ENCODE peak calls at places on chromosome 15, in nine cellular contexts. One of them, this sample, is unnamed.

GRCh38 chr15:26682765-26683164 is 90.1 kb downstream of the GABRB3 start:
- DNase-seq in fibroblast of lung: no peak
- DNase-seq in IMR-90: no peak
- DNase-seq in H1: no peak
- DNase-seq in transverse colon: no peak
- DNase-seq in astrocyte of the spinal cord: no peak
- DNase-seq in GM13977: no peak
- DNase-seq in A549: no peak
- DNase-seq in kidney: no peak
- DNase-seq in this sample: no peak

GRCh38 chr15:33242165-33242564 is 47.7 kb upstream of the FMN1 start:
- DNase-seq in fibroblast of lung: no peak
- DNase-seq in transverse colon: no peak
- DNase-seq in H1: no peak
- DNase-seq in GM13977: no peak
- DNase-seq in kidney: no peak
- DNase-seq in A549: peak
- DNase-seq in astrocyte of the spinal cord: peak
- DNase-seq in IMR-90: peak
- DNase-seq in this sample: no peak

GRCh38 chr15:91863621-91864255 is 10.2 kb downstream of the SLCO3A1 start:
- DNase-seq in IMR-90: no peak
- DNase-seq in astrocyte of the spinal cord: no peak
- DNase-seq in kidney: no peak
- DNase-seq in transverse colon: no peak
- DNase-seq in A549: no peak
- DNase-seq in GM13977: no peak
- DNase-seq in H1: no peak
- DNase-seq in fibroblast of lung: no peak
- DNase-seq in this sample: no peak

GRCh38 chr15:75347222-75348033 is 589 bp downstream of the NEIL1 start:
- DNase-seq in astrocyte of the spinal cord: no peak
- DNase-seq in IMR-90: no peak
- DNase-seq in H1: peak
- DNase-seq in fibroblast of lung: peak
- DNase-seq in GM13977: peak
- DNase-seq in A549: peak
- DNase-seq in transverse colon: peak
- DNase-seq in kidney: peak
- DNase-seq in this sample: peak

GRCh38 chr15:31215490-31216209 is 111.0 kb upstream of the KLF13 start:
- DNase-seq in transverse colon: peak
- DNase-seq in astrocyte of the spinal cord: peak
- DNase-seq in GM13977: peak
- DNase-seq in fibroblast of lung: peak
- DNase-seq in IMR-90: no peak
- DNase-seq in H1: peak
- DNase-seq in A549: peak
- DNase-seq in kidney: peak
- DNase-seq in this sample: peak

GRCh38 chr15:89115547-89115946 is 27.3 kb downstream of the ABHD2 start:
- DNase-seq in A549: no peak
- DNase-seq in kidney: no peak
- DNase-seq in fibroblast of lung: no peak
- DNase-seq in GM13977: no peak
- DNase-seq in astrocyte of the spinal cord: peak
- DNase-seq in H1: peak
- DNase-seq in IMR-90: no peak
- DNase-seq in transverse colon: peak
- DNase-seq in this sample: no peak

GRCh38 chr15:77739591-77740378 is 107.1 kb upstream of the LINGO1 start:
- DNase-seq in A549: no peak
- DNase-seq in GM13977: no peak
- DNase-seq in astrocyte of the spinal cord: no peak
- DNase-seq in kidney: no peak
- DNase-seq in transverse colon: no peak
- DNase-seq in H1: peak
- DNase-seq in fibroblast of lung: no peak
- DNase-seq in IMR-90: no peak
- DNase-seq in this sample: no peak

GRCh38 chr15:78910836-78911235 is 34.0 kb downstream of the CTSH start:
- DNase-seq in kidney: no peak
- DNase-seq in H1: no peak
- DNase-seq in transverse colon: no peak
- DNase-seq in GM13977: no peak
- DNase-seq in astrocyte of the spinal cord: no peak
- DNase-seq in fibroblast of lung: no peak
- DNase-seq in A549: no peak
- DNase-seq in IMR-90: no peak
- DNase-seq in this sample: no peak

GRCh38 chr15:81375461-81375860 is 1.4 kb upstream of the TMC3 start:
- DNase-seq in GM13977: no peak
- DNase-seq in fibroblast of lung: no peak
- DNase-seq in H1: no peak
- DNase-seq in IMR-90: no peak
- DNase-seq in kidney: no peak
- DNase-seq in A549: no peak
- DNase-seq in transverse colon: no peak
- DNase-seq in astrocyte of the spinal cord: no peak
- DNase-seq in this sample: no peak

GRCh38 chr15:69026355-69026754 is 11.9 kb downstream of the NOX5 start:
- DNase-seq in IMR-90: no peak
- DNase-seq in GM13977: no peak
- DNase-seq in H1: no peak
- DNase-seq in transverse colon: no peak
- DNase-seq in fibroblast of lung: no peak
- DNase-seq in A549: no peak
- DNase-seq in astrocyte of the spinal cord: no peak
- DNase-seq in kidney: no peak
- DNase-seq in this sample: no peak

GRCh38 chr15:78838480-78838879 is 27.2 kb upstream of the ADAMTS7 start:
- DNase-seq in A549: no peak
- DNase-seq in IMR-90: peak
- DNase-seq in fibroblast of lung: peak
- DNase-seq in GM13977: no peak
- DNase-seq in transverse colon: no peak
- DNase-seq in astrocyte of the spinal cord: no peak
- DNase-seq in H1: no peak
- DNase-seq in kidney: peak
- DNase-seq in this sample: no peak

GRCh38 chr15:70539409-70539808 is 223.9 kb downstream of the UACA start:
- DNase-seq in H1: no peak
- DNase-seq in GM13977: no peak
- DNase-seq in transverse colon: no peak
- DNase-seq in A549: no peak
- DNase-seq in fibroblast of lung: no peak
- DNase-seq in kidney: no peak
- DNase-seq in IMR-90: no peak
- DNase-seq in astrocyte of the spinal cord: no peak
- DNase-seq in this sample: no peak

GRCh38 chr15:92391640-92392039 is 2.0 kb upstream of the ST8SIA2 start:
- DNase-seq in A549: peak
- DNase-seq in GM13977: peak
- DNase-seq in H1: peak
- DNase-seq in kidney: no peak
- DNase-seq in astrocyte of the spinal cord: peak
- DNase-seq in transverse colon: no peak
- DNase-seq in fibroblast of lung: peak
- DNase-seq in IMR-90: peak
- DNase-seq in this sample: peak

GRCh38 chr15:37038036-37038715 is 62.2 kb downstream of the MEIS2 start:
- DNase-seq in IMR-90: peak
- DNase-seq in A549: no peak
- DNase-seq in GM13977: no peak
- DNase-seq in H1: no peak
- DNase-seq in transverse colon: no peak
- DNase-seq in kidney: no peak
- DNase-seq in astrocyte of the spinal cord: no peak
- DNase-seq in fibroblast of lung: peak
- DNase-seq in this sample: no peak

GRCh38 chr15:38069506-38069905 is 135.1 kb downstream of the TMCO5A start:
- DNase-seq in IMR-90: peak
- DNase-seq in H1: no peak
- DNase-seq in kidney: no peak
- DNase-seq in transverse colon: peak
- DNase-seq in astrocyte of the spinal cord: peak
- DNase-seq in A549: peak
- DNase-seq in fibroblast of lung: peak
- DNase-seq in GM13977: no peak
- DNase-seq in this sample: no peak

GRCh38 chr15:73927476-73928240 is 1.4 kb downstream of the LOXL1 start:
- DNase-seq in GM13977: peak
- DNase-seq in astrocyte of the spinal cord: peak
- DNase-seq in H1: peak
- DNase-seq in fibroblast of lung: peak
- DNase-seq in A549: peak
- DNase-seq in IMR-90: peak
- DNase-seq in transverse colon: peak
- DNase-seq in kidney: peak
- DNase-seq in this sample: peak
- TF ChIP-seq CTCF in GM13977: peak
- TF ChIP-seq CTCF in astrocyte of the spinal cord: peak
- TF ChIP-seq CTCF in H1: peak
- TF ChIP-seq CTCF in fibroblast of lung: peak
- TF ChIP-seq CTCF in A549: peak
- TF ChIP-seq CTCF in IMR-90: peak
- TF ChIP-seq CTCF in transverse colon: peak
- TF ChIP-seq CTCF in kidney: peak
- TF ChIP-seq CTCF in this sample: no peak

GRCh38 chr15:90291679-90292356 is 26.3 kb downstream of the NGRN start:
- DNase-seq in A549: peak
- DNase-seq in GM13977: peak
- DNase-seq in IMR-90: no peak
- DNase-seq in H1: no peak
- DNase-seq in kidney: no peak
- DNase-seq in astrocyte of the spinal cord: no peak
- DNase-seq in fibroblast of lung: no peak
- DNase-seq in transverse colon: peak
- DNase-seq in this sample: peak

GRCh38 chr15:90287096-90287495 is 21.6 kb downstream of the NGRN start:
- DNase-seq in astrocyte of the spinal cord: no peak
- DNase-seq in IMR-90: no peak
- DNase-seq in A549: no peak
- DNase-seq in GM13977: no peak
- DNase-seq in kidney: no peak
- DNase-seq in H1: no peak
- DNase-seq in transverse colon: no peak
- DNase-seq in fibroblast of lung: no peak
- DNase-seq in this sample: no peak

DNA sequence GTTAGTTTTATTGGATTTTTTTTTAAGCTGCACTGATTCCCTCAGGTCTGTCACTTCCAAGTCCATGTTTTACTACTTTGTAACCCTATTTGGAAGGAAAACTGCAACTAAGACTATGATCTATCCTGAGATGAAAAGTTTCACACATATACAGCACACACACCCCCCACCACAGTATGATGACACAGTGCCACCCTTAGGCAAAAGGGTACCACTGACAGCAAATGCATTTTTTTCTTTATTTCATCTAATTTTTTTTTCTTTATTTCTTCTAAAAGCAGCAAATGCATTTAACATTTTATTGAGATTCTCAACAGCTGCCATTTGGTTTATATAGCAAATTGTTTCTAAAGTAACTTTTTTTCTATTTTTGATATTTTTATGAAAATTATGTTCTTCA is 21.2 kb downstream of the NGRN start:
- DNase-seq in H1: no peak
- DNase-seq in fibroblast of lung: peak
- DNase-seq in A549: peak
- DNase-seq in IMR-90: peak
- DNase-seq in transverse colon: no peak
- DNase-seq in astrocyte of the spinal cord: peak
- DNase-seq in kidney: no peak
- DNase-seq in GM13977: peak
- DNase-seq in this sample: peak
- TF ChIP-seq CTCF in H1: peak
- TF ChIP-seq CTCF in fibroblast of lung: peak
- TF ChIP-seq CTCF in A549: peak
- TF ChIP-seq CTCF in IMR-90: peak
- TF ChIP-seq CTCF in transverse colon: peak
- TF ChIP-seq CTCF in astrocyte of the spinal cord: peak
- TF ChIP-seq CTCF in kidney: peak
- TF ChIP-seq CTCF in GM13977: peak
- TF ChIP-seq CTCF in this sample: peak

DNA sequence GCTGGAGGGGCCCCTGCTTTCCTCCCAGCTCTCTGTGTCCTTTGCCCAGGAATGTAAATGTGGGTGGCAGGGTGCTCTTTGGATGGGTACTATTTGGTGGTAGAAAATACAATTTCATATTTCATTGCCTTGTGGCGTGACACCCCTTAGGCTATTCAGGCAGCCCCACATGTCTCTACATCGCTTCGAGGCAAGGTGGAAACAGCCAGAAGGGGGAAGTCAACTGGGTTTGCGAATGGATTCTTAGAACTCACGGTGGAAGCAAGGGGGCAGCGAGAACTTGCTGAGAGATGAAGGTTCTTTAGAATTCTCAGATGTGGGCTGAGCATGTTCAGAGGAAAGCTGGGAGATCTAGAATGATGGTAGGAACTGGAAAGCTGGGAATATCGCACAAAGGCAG is 25.3 kb downstream of the PLA2G4D start:
- DNase-seq in transverse colon: no peak
- DNase-seq in H1: no peak
- DNase-seq in GM13977: no peak
- DNase-seq in astrocyte of the spinal cord: no peak
- DNase-seq in fibroblast of lung: no peak
- DNase-seq in kidney: no peak
- DNase-seq in IMR-90: no peak
- DNase-seq in A549: no peak
- DNase-seq in this sample: no peak
- TF ChIP-seq CTCF in transverse colon: no peak
- TF ChIP-seq CTCF in H1: peak
- TF ChIP-seq CTCF in GM13977: no peak
- TF ChIP-seq CTCF in astrocyte of the spinal cord: no peak
- TF ChIP-seq CTCF in fibroblast of lung: no peak
- TF ChIP-seq CTCF in kidney: no peak
- TF ChIP-seq CTCF in IMR-90: no peak
- TF ChIP-seq CTCF in A549: no peak
- TF ChIP-seq CTCF in this sample: no peak

DNA sequence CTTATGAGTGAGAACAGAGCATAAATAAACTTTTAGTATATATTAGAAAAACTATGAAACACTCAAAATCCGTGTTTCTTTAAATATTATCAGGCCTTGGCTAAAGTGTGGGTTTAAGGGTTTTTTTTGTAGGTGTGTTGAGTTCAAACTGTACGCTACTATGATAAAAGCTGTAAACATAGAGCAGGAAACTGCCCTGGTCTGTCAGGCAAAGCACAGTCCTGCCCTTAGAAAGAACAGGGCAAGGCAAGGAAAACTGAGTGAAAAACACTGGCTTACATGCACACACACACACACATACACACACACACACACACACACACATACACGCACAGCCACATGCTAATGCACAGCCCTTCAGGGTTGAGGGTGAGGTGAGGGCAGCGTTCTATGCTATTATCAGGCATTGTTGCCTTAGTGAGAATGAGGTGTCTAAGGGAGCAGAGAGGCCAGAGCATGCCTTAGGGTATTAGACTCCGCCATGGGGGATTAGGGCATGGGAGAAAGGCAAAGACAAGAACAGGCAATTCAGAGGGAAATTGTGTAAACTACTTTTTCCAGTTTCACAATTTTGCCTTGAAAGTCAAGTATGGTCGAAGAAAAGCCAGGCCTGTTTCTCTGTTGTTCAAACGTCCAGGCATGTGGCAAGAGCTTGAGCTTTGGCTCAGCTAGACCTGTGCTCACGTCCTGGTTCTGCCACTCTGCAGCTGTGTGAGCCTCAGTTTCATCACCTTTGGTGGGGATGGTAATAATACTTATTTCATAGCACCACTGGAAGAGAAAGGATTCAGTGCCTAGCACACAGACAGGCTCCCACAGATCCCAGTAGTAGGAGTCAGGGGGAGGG is 36.3 kb upstream of the TPM1 start:
- DNase-seq in transverse colon: no peak
- DNase-seq in astrocyte of the spinal cord: no peak
- DNase-seq in A549: no peak
- DNase-seq in IMR-90: no peak
- DNase-seq in H1: no peak
- DNase-seq in kidney: no peak
- DNase-seq in fibroblast of lung: no peak
- DNase-seq in GM13977: no peak
- DNase-seq in this sample: no peak
- TF ChIP-seq CTCF in transverse colon: no peak
- TF ChIP-seq CTCF in astrocyte of the spinal cord: no peak
- TF ChIP-seq CTCF in A549: no peak
- TF ChIP-seq CTCF in IMR-90: no peak
- TF ChIP-seq CTCF in H1: no peak
- TF ChIP-seq CTCF in kidney: no peak
- TF ChIP-seq CTCF in fibroblast of lung: no peak
- TF ChIP-seq CTCF in GM13977: no peak
- TF ChIP-seq CTCF in this sample: no peak

This sample was measured in GM13976.